ENCODE peak calls at places on chromosomes 7 and 10, in four cellular contexts. A is IMR-90, Q is nephron progenitor cell, Z is NCI-H1105. K is an unnamed sample.
A peak's percentile ranks its signal among the peaks of the same experiment; 100 is the strongest.

GRCh38 chr7:139358541-139359365 is 941 bp upstream of the LUC7L2 start:
- DNase-seq in A (peak; percentile 33), Q (no peak), Z (peak; percentile 58), K (peak; percentile 77)

GRCh38 chr7:125122225-125122624 is 192.6 kb upstream of the POT1 start:
- DNase-seq in A (no peak), Q (no peak), Z (no peak), K (no peak)

GRCh38 chr10:93818086-93818485 is 60.4 kb downstream of the LGI1 start:
- DNase-seq in A (no peak), Q (no peak), Z (no peak), K (no peak)

GRCh38 chr10:127034790-127035189 is 129.6 kb downstream of the DOCK1 start:
- DNase-seq in A (no peak), Q (no peak), Z (no peak), K (no peak)

GRCh38 chr7:73706122-73707044 is 13.1 kb downstream of the STX1A start:
- DNase-seq in A (peak; percentile 52), Q (no peak), Z (no peak), K (peak; percentile 74)

GRCh38 chr10:110093722-110094121 is 85.9 kb downstream of the ADD3 start:
- DNase-seq in A (no peak), Q (no peak), Z (no peak), K (no peak)

GRCh38 chr10:95250856-95251255 is 39.9 kb downstream of the PDLIM1 start:
- DNase-seq in A (no peak), Q (no peak), Z (no peak), K (no peak)

GRCh38 chr7:38950309-38950708 is 27.4 kb upstream of the POU6F2 start:
- DNase-seq in A (peak; percentile 28), Q (no peak), Z (no peak), K (peak; percentile 14)